ENCODE peak calls at places on chromosomes 12 and 14, in eight cellular contexts. L, Y, R, N, K, M, A and G are unnamed samples.
A peak's percentile ranks its signal among the peaks of the same experiment; 100 is the strongest.

GRCh38 chr12:127133675-127134335 is 1133.2 kb upstream of the TMEM132C start:
- DNase-seq in L (no peak), Y (no peak), R (no peak), N (no peak), K (no peak), M (no peak), A (no peak), G (no peak)

GRCh38 chr14:85535316-85535715 is 5.4 kb downstream of the FLRT2 start:
- DNase-seq in L (no peak), Y (no peak), R (no peak), N (no peak), K (no peak), M (no peak), A (no peak), G (no peak)

GRCh38 chr12:120404271-120404670 is 33.6 kb upstream of the COX6A1 start:
- DNase-seq in L (no peak), Y (no peak), R (no peak), N (no peak), K (no peak), M (no peak), A (no peak), G (no peak)

GRCh38 chr12:58413794-58414193 is 472.4 kb downstream of the ATP23 start:
- DNase-seq in L (no peak), Y (no peak), R (peak; percentile 52), N (no peak), K (no peak), M (no peak), A (no peak), G (no peak)

GRCh38 chr12:102816816-102817434 is 100.1 kb downstream of the PAH start:
- DNase-seq in L (no peak), Y (no peak), R (peak; percentile 1), N (no peak), K (no peak), M (no peak), A (no peak), G (no peak)

GRCh38 chr12:95642583-95642982 is 91.3 kb upstream of the USP44 start:
- DNase-seq in L (no peak), Y (no peak), R (no peak), N (no peak), K (no peak), M (no peak), A (no peak), G (no peak)

GRCh38 chr12:108567974-108568652 is 5.7 kb downstream of the ISCU start:
- DNase-seq in L (no peak), Y (no peak), R (no peak), N (no peak), K (no peak), M (no peak), A (no peak), G (no peak)

GRCh38 chr14:96624661-96625435 is 122.7 kb downstream of the PAPOLA start:
- DNase-seq in L (no peak), Y (no peak), R (no peak), N (no peak), K (no peak), M (no peak), A (no peak), G (no peak)